ENCODE peak calls at places on chromosomes 6 and 20, in seven cellular contexts. C is naive thymus-derived CD4-positive, alpha-beta T cell; B is fibroblast of lung; L is tibial artery; J is prostate gland; M is IMR-90; G is transverse colon. P is an unnamed sample. For H3K4me1, the result is how much of the 10 kb centered on the place peaks cover.

GRCh38 chr6:22025468-22026159 is 271.2 kb downstream of the PRL start:
- DNase-seq in C (peak), B (peak), L (no peak), J (no peak), M (peak), G (no peak), P (no peak)

GRCh38 chr20:17674722-17675518 is 7.1 kb downstream of the RRBP1 start:
- DNase-seq in C (no peak), B (peak), L (peak), J (no peak), M (peak), G (no peak), P (no peak)

GRCh38 chr6:18165746-18166145 is 10.5 kb downstream of the KDM1B start:
- DNase-seq in C (no peak), B (no peak), L (no peak), J (no peak), M (peak), G (no peak), P (no peak)

GRCh38 chr20:61117725-61118124 is 134.3 kb upstream of the CDH4 start:
- DNase-seq in C (no peak), B (peak), L (no peak), J (no peak), M (peak), G (no peak), P (no peak)

GRCh38 chr20:37903317-37904007 is 535 bp downstream of the VSTM2L start:
- DNase-seq in C (no peak), B (no peak), L (no peak), J (no peak), M (no peak), G (no peak), P (no peak)

GRCh38 chr20:33832113-33832853 is 21.1 kb downstream of the CHMP4B start:
- DNase-seq in C (no peak), B (no peak), L (no peak), J (no peak), M (peak), G (peak), P (no peak)

GRCh38 chr20:44035924-44036323 is 121.3 kb downstream of the TOX2 start:
- DNase-seq in C (no peak), B (no peak), L (no peak), J (no peak), M (no peak), G (no peak), P (no peak)

GRCh38 chr6:11460837-11461661 is 76.5 kb upstream of the TMEM170B start:
- DNase-seq in C (no peak), B (no peak), L (no peak), J (no peak), M (no peak), G (no peak), P (no peak)

GRCh38 chr20:9758752-9759151 is 80.1 kb downstream of the PAK5 start:
- DNase-seq in C (no peak), B (no peak), L (no peak), J (no peak), M (no peak), G (no peak), P (no peak)

GRCh38 chr20:17854307-17854903 is 114.2 kb downstream of the SNX5 start:
- DNase-seq in C (no peak), B (peak), L (peak), J (peak), M (peak), G (peak), P (no peak)

GRCh38 chr6:90195094-90195793 is 101.4 kb downstream of the BACH2 start:
- DNase-seq in C (no peak), B (no peak), L (no peak), J (no peak), M (no peak), G (no peak), P (no peak)

GRCh38 chr6:170295519-170296422 is 4.9 kb upstream of the DLL1 start:
- DNase-seq in C (peak), B (no peak), L (no peak), J (peak), M (no peak), G (peak), P (no peak)

GRCh38 chr6:170235726-170236125 is 55.2 kb downstream of the DLL1 start:
- DNase-seq in C (no peak), B (no peak), L (peak), J (no peak), M (no peak), G (no peak), P (no peak)

DNA sequence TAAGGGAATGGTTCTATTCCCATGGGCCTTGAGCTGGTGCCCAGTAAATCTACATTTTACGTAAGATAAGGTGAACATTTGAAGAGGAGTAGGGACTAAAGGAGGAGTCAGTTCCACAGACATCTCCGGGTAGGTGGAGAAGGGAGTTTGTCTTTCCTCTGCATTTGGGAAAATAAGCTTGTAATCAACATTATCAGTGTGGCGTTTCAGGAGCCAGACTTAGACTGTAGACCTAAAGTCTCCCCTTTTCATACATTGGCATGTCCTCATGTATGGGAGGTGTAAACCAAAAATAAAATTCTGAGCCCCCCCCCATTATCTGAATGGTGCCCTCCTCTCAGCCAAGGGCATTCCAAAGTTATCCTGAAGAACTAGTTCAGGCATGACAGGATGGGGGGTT is 40.2 kb downstream of the NINL start:
- DNase-seq in C (no peak), B (no peak), L (no peak), J (no peak), M (no peak), G (no peak), P (no peak)
- H3K4me1 ChIP-seq in C (under half), B (under half), L (under half), J (under half), M (under half), G (under half), P (under half)

GRCh38 chr6:127023001-127023778 is 95.3 kb upstream of the RSPO3 start:
- DNase-seq in C (no peak), B (no peak), L (no peak), J (no peak), M (no peak), G (no peak), P (no peak)
- H3K4me1 ChIP-seq in C (under half), B (under half), L (under half), J (under half), M (under half), G (under half), P (under half)

DNA sequence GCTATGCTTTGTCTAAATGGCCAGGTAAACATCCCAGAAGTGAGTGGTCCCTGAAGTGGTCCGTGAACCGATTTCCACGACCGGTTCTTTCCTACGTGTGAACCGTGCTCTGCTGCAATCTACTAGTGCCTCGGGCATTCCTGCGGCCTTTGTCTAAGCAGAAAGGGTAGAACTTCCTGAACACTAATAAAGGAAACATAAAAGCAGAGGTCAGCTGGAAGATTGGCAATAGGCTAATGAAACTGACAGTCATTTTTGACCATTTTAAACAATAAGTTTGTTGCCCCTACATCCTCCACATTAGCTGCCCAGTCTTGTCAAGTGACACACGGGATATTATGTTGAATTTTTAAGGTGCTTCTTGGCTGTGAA is 410.0 kb downstream of the PLCB1 start:
- DNase-seq in C (no peak), B (no peak), L (no peak), J (no peak), M (no peak), G (no peak), P (no peak)
- H3K4me1 ChIP-seq in C (under half), B (under half), L (under half), J (under half), M (under half), G (under half), P (under half)

DNA sequence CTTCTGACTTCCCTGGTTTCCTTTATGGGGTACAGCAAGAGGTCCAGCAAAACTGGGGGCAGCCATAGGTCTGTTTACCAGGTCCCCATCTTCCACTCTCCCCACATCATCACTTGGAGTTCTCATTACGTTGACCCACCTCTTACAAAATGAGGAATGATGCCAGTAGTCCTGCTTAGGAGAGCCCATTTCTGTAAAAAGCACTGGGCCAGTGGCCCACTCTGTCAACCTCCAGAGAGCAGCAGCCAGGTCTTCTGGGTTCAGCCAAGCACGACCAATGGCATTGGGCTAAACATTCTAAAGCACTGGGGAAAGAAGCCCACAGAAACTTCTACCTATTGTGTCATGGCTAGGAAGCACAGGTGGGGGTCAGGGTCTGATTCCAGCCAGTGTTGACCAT is 13.9 kb downstream of the ZC3H12D start:
- DNase-seq in C (no peak), B (no peak), L (no peak), J (no peak), M (no peak), G (no peak), P (no peak)
- H3K4me1 ChIP-seq in C (under half), B (under half), L (under half), J (under half), M (under half), G (under half), P (half or more)

P was measured in CD4-positive, CD25-positive, alpha-beta regulatory T cell.